ENCODE peak calls at places on chromosome 9, in ten cellular contexts. One of them, this sample, is unnamed.

GRCh38 chr9:124011460-124012301 is at the start of gene LHX2:
- DNase-seq in heart right ventricle: peak
- DNase-seq in hypothalamus: peak
- DNase-seq in mammary epithelial cell: peak
- DNase-seq in activated CD4-positive, alpha-beta T cell treated with anti-CD3 and anti-CD28 coated beads, Interleukin-2, amount 50 U/mL, for 1 hour: no peak
- DNase-seq in transverse colon: peak
- DNase-seq in psoas muscle: peak
- DNase-seq in HFFc6: peak
- DNase-seq in HS-27A: peak
- DNase-seq in stimulated activated CD4-positive, alpha-beta T cell treated with anti-CD3 and anti-CD28 coated beads, Interleukin-4, amount 100 ng/mL, for 4 hours: peak
- DNase-seq in this sample: no peak

GRCh38 chr9:27460225-27461023 is 63.7 kb upstream of the IFNK start:
- DNase-seq in stimulated activated CD4-positive, alpha-beta T cell treated with anti-CD3 and anti-CD28 coated beads, Interleukin-4, amount 100 ng/mL, for 4 hours: no peak
- DNase-seq in psoas muscle: no peak
- DNase-seq in HFFc6: no peak
- DNase-seq in activated CD4-positive, alpha-beta T cell treated with anti-CD3 and anti-CD28 coated beads, Interleukin-2, amount 50 U/mL, for 1 hour: no peak
- DNase-seq in hypothalamus: no peak
- DNase-seq in transverse colon: no peak
- DNase-seq in mammary epithelial cell: peak
- DNase-seq in heart right ventricle: peak
- DNase-seq in HS-27A: no peak
- DNase-seq in this sample: no peak

GRCh38 chr9:76512826-76513225 is 53.8 kb downstream of the GCNT1 start:
- DNase-seq in stimulated activated CD4-positive, alpha-beta T cell treated with anti-CD3 and anti-CD28 coated beads, Interleukin-4, amount 100 ng/mL, for 4 hours: no peak
- DNase-seq in psoas muscle: no peak
- DNase-seq in heart right ventricle: no peak
- DNase-seq in hypothalamus: no peak
- DNase-seq in activated CD4-positive, alpha-beta T cell treated with anti-CD3 and anti-CD28 coated beads, Interleukin-2, amount 50 U/mL, for 1 hour: no peak
- DNase-seq in transverse colon: no peak
- DNase-seq in HS-27A: no peak
- DNase-seq in HFFc6: peak
- DNase-seq in mammary epithelial cell: peak
- DNase-seq in this sample: no peak

GRCh38 chr9:99192786-99193465 is 28.8 kb downstream of the ALG2 start:
- DNase-seq in HS-27A: no peak
- DNase-seq in mammary epithelial cell: no peak
- DNase-seq in stimulated activated CD4-positive, alpha-beta T cell treated with anti-CD3 and anti-CD28 coated beads, Interleukin-4, amount 100 ng/mL, for 4 hours: no peak
- DNase-seq in HFFc6: peak
- DNase-seq in hypothalamus: no peak
- DNase-seq in activated CD4-positive, alpha-beta T cell treated with anti-CD3 and anti-CD28 coated beads, Interleukin-2, amount 50 U/mL, for 1 hour: no peak
- DNase-seq in heart right ventricle: no peak
- DNase-seq in transverse colon: no peak
- DNase-seq in psoas muscle: no peak
- DNase-seq in this sample: no peak

GRCh38 chr9:35612843-35613242 is 5.4 kb downstream of the CD72 start:
- DNase-seq in hypothalamus: no peak
- DNase-seq in HFFc6: no peak
- DNase-seq in activated CD4-positive, alpha-beta T cell treated with anti-CD3 and anti-CD28 coated beads, Interleukin-2, amount 50 U/mL, for 1 hour: no peak
- DNase-seq in stimulated activated CD4-positive, alpha-beta T cell treated with anti-CD3 and anti-CD28 coated beads, Interleukin-4, amount 100 ng/mL, for 4 hours: no peak
- DNase-seq in mammary epithelial cell: no peak
- DNase-seq in heart right ventricle: no peak
- DNase-seq in psoas muscle: no peak
- DNase-seq in HS-27A: no peak
- DNase-seq in transverse colon: no peak
- DNase-seq in this sample: no peak

GRCh38 chr9:91995000-91995399 is 45.0 kb upstream of the ROR2 start:
- DNase-seq in heart right ventricle: no peak
- DNase-seq in HFFc6: no peak
- DNase-seq in psoas muscle: no peak
- DNase-seq in hypothalamus: no peak
- DNase-seq in transverse colon: no peak
- DNase-seq in mammary epithelial cell: no peak
- DNase-seq in activated CD4-positive, alpha-beta T cell treated with anti-CD3 and anti-CD28 coated beads, Interleukin-2, amount 50 U/mL, for 1 hour: no peak
- DNase-seq in HS-27A: no peak
- DNase-seq in stimulated activated CD4-positive, alpha-beta T cell treated with anti-CD3 and anti-CD28 coated beads, Interleukin-4, amount 100 ng/mL, for 4 hours: no peak
- DNase-seq in this sample: no peak

GRCh38 chr9:72150653-72151052 is 1.4 kb downstream of the GDA start:
- DNase-seq in transverse colon: no peak
- DNase-seq in activated CD4-positive, alpha-beta T cell treated with anti-CD3 and anti-CD28 coated beads, Interleukin-2, amount 50 U/mL, for 1 hour: no peak
- DNase-seq in HS-27A: no peak
- DNase-seq in HFFc6: no peak
- DNase-seq in stimulated activated CD4-positive, alpha-beta T cell treated with anti-CD3 and anti-CD28 coated beads, Interleukin-4, amount 100 ng/mL, for 4 hours: no peak
- DNase-seq in hypothalamus: no peak
- DNase-seq in heart right ventricle: no peak
- DNase-seq in mammary epithelial cell: no peak
- DNase-seq in psoas muscle: no peak
- DNase-seq in this sample: no peak

GRCh38 chr9:108783318-108784127 is 72.3 kb downstream of the ACTL7B start:
- DNase-seq in mammary epithelial cell: no peak
- DNase-seq in hypothalamus: no peak
- DNase-seq in psoas muscle: no peak
- DNase-seq in HFFc6: no peak
- DNase-seq in transverse colon: no peak
- DNase-seq in HS-27A: no peak
- DNase-seq in activated CD4-positive, alpha-beta T cell treated with anti-CD3 and anti-CD28 coated beads, Interleukin-2, amount 50 U/mL, for 1 hour: no peak
- DNase-seq in stimulated activated CD4-positive, alpha-beta T cell treated with anti-CD3 and anti-CD28 coated beads, Interleukin-4, amount 100 ng/mL, for 4 hours: no peak
- DNase-seq in heart right ventricle: peak
- DNase-seq in this sample: no peak

GRCh38 chr9:100477221-100477620 is 4.3 kb downstream of the TMEFF1 start:
- DNase-seq in mammary epithelial cell: no peak
- DNase-seq in HFFc6: no peak
- DNase-seq in transverse colon: no peak
- DNase-seq in activated CD4-positive, alpha-beta T cell treated with anti-CD3 and anti-CD28 coated beads, Interleukin-2, amount 50 U/mL, for 1 hour: no peak
- DNase-seq in stimulated activated CD4-positive, alpha-beta T cell treated with anti-CD3 and anti-CD28 coated beads, Interleukin-4, amount 100 ng/mL, for 4 hours: no peak
- DNase-seq in hypothalamus: no peak
- DNase-seq in heart right ventricle: no peak
- DNase-seq in psoas muscle: no peak
- DNase-seq in HS-27A: no peak
- DNase-seq in this sample: no peak

GRCh38 chr9:18666987-18667772 is 193.2 kb downstream of the ADAMTSL1 start:
- DNase-seq in hypothalamus: no peak
- DNase-seq in HFFc6: peak
- DNase-seq in stimulated activated CD4-positive, alpha-beta T cell treated with anti-CD3 and anti-CD28 coated beads, Interleukin-4, amount 100 ng/mL, for 4 hours: no peak
- DNase-seq in HS-27A: no peak
- DNase-seq in psoas muscle: no peak
- DNase-seq in transverse colon: no peak
- DNase-seq in activated CD4-positive, alpha-beta T cell treated with anti-CD3 and anti-CD28 coated beads, Interleukin-2, amount 50 U/mL, for 1 hour: no peak
- DNase-seq in heart right ventricle: no peak
- DNase-seq in mammary epithelial cell: peak
- DNase-seq in this sample: no peak

GRCh38 chr9:32434892-32435291 is 50.4 kb downstream of the ACO1 start:
- DNase-seq in psoas muscle: no peak
- DNase-seq in hypothalamus: no peak
- DNase-seq in HFFc6: no peak
- DNase-seq in HS-27A: no peak
- DNase-seq in mammary epithelial cell: no peak
- DNase-seq in stimulated activated CD4-positive, alpha-beta T cell treated with anti-CD3 and anti-CD28 coated beads, Interleukin-4, amount 100 ng/mL, for 4 hours: no peak
- DNase-seq in transverse colon: no peak
- DNase-seq in activated CD4-positive, alpha-beta T cell treated with anti-CD3 and anti-CD28 coated beads, Interleukin-2, amount 50 U/mL, for 1 hour: no peak
- DNase-seq in heart right ventricle: no peak
- DNase-seq in this sample: no peak

GRCh38 chr9:115250646-115251045 is 132.7 kb upstream of the TNC start:
- DNase-seq in HS-27A: peak
- DNase-seq in hypothalamus: no peak
- DNase-seq in activated CD4-positive, alpha-beta T cell treated with anti-CD3 and anti-CD28 coated beads, Interleukin-2, amount 50 U/mL, for 1 hour: no peak
- DNase-seq in stimulated activated CD4-positive, alpha-beta T cell treated with anti-CD3 and anti-CD28 coated beads, Interleukin-4, amount 100 ng/mL, for 4 hours: no peak
- DNase-seq in transverse colon: no peak
- DNase-seq in mammary epithelial cell: peak
- DNase-seq in heart right ventricle: no peak
- DNase-seq in psoas muscle: no peak
- DNase-seq in HFFc6: peak
- DNase-seq in this sample: peak

GRCh38 chr9:2662496-2662895 is 40.9 kb downstream of the VLDLR start:
- DNase-seq in heart right ventricle: no peak
- DNase-seq in transverse colon: no peak
- DNase-seq in psoas muscle: no peak
- DNase-seq in activated CD4-positive, alpha-beta T cell treated with anti-CD3 and anti-CD28 coated beads, Interleukin-2, amount 50 U/mL, for 1 hour: no peak
- DNase-seq in HS-27A: no peak
- DNase-seq in stimulated activated CD4-positive, alpha-beta T cell treated with anti-CD3 and anti-CD28 coated beads, Interleukin-4, amount 100 ng/mL, for 4 hours: no peak
- DNase-seq in HFFc6: peak
- DNase-seq in mammary epithelial cell: no peak
- DNase-seq in hypothalamus: no peak
- DNase-seq in this sample: no peak

GRCh38 chr9:88938181-88938580 is 53.1 kb upstream of the S1PR3 start:
- DNase-seq in activated CD4-positive, alpha-beta T cell treated with anti-CD3 and anti-CD28 coated beads, Interleukin-2, amount 50 U/mL, for 1 hour: no peak
- DNase-seq in HFFc6: no peak
- DNase-seq in HS-27A: no peak
- DNase-seq in hypothalamus: no peak
- DNase-seq in stimulated activated CD4-positive, alpha-beta T cell treated with anti-CD3 and anti-CD28 coated beads, Interleukin-4, amount 100 ng/mL, for 4 hours: no peak
- DNase-seq in heart right ventricle: no peak
- DNase-seq in mammary epithelial cell: no peak
- DNase-seq in transverse colon: no peak
- DNase-seq in psoas muscle: no peak
- DNase-seq in this sample: no peak

GRCh38 chr9:127801955-127802575 is 617 bp upstream of the FPGS start:
- DNase-seq in transverse colon: no peak
- DNase-seq in mammary epithelial cell: no peak
- DNase-seq in psoas muscle: no peak
- DNase-seq in hypothalamus: no peak
- DNase-seq in activated CD4-positive, alpha-beta T cell treated with anti-CD3 and anti-CD28 coated beads, Interleukin-2, amount 50 U/mL, for 1 hour: no peak
- DNase-seq in heart right ventricle: no peak
- DNase-seq in stimulated activated CD4-positive, alpha-beta T cell treated with anti-CD3 and anti-CD28 coated beads, Interleukin-4, amount 100 ng/mL, for 4 hours: no peak
- DNase-seq in HS-27A: no peak
- DNase-seq in HFFc6: no peak
- DNase-seq in this sample: peak

GRCh38 chr9:120376101-120376500 is 203.9 kb downstream of the CDK5RAP2 start:
- DNase-seq in transverse colon: no peak
- DNase-seq in HFFc6: no peak
- DNase-seq in HS-27A: no peak
- DNase-seq in stimulated activated CD4-positive, alpha-beta T cell treated with anti-CD3 and anti-CD28 coated beads, Interleukin-4, amount 100 ng/mL, for 4 hours: no peak
- DNase-seq in hypothalamus: no peak
- DNase-seq in psoas muscle: no peak
- DNase-seq in activated CD4-positive, alpha-beta T cell treated with anti-CD3 and anti-CD28 coated beads, Interleukin-2, amount 50 U/mL, for 1 hour: no peak
- DNase-seq in mammary epithelial cell: no peak
- DNase-seq in heart right ventricle: no peak
- DNase-seq in this sample: no peak

This sample was measured in uterus.